ENCODE peak calls at places on chromosomes 6 and 20, in ten cellular contexts. One of them, this sample, is unnamed.
A peak's percentile ranks its signal among the peaks of the same experiment; 100 is the strongest.

GRCh38 chr6:93017213-93017612 is 402.1 kb downstream of the EPHA7 start:
- DNase-seq in LHCN-M2: peak; percentile 40
- DNase-seq in HuH-7.5: no peak
- DNase-seq in GM04503: no peak
- DNase-seq in psoas muscle: no peak
- DNase-seq in mammary epithelial cell: no peak
- DNase-seq in naive thymus-derived CD4-positive, alpha-beta T cell: no peak
- DNase-seq in CD4-positive, alpha-beta T cell: no peak
- DNase-seq in ELR: no peak
- DNase-seq in adipocyte: no peak
- DNase-seq in this sample: no peak

GRCh38 chr20:7704021-7704420 is 236.2 kb downstream of the HAO1 start:
- DNase-seq in adipocyte: no peak
- DNase-seq in ELR: no peak
- DNase-seq in HuH-7.5: no peak
- DNase-seq in LHCN-M2: no peak
- DNase-seq in psoas muscle: no peak
- DNase-seq in CD4-positive, alpha-beta T cell: no peak
- DNase-seq in GM04503: no peak
- DNase-seq in naive thymus-derived CD4-positive, alpha-beta T cell: no peak
- DNase-seq in mammary epithelial cell: no peak
- DNase-seq in this sample: no peak

GRCh38 chr6:82030761-82031160 is 216.8 kb downstream of the IBTK start:
- DNase-seq in psoas muscle: no peak
- DNase-seq in GM04503: no peak
- DNase-seq in mammary epithelial cell: peak; percentile 22
- DNase-seq in LHCN-M2: no peak
- DNase-seq in HuH-7.5: no peak
- DNase-seq in ELR: no peak
- DNase-seq in adipocyte: peak; percentile 27
- DNase-seq in CD4-positive, alpha-beta T cell: no peak
- DNase-seq in naive thymus-derived CD4-positive, alpha-beta T cell: no peak
- DNase-seq in this sample: no peak

GRCh38 chr20:6069669-6070068 is 15.8 kb upstream of the LRRN4 start:
- DNase-seq in CD4-positive, alpha-beta T cell: no peak
- DNase-seq in naive thymus-derived CD4-positive, alpha-beta T cell: no peak
- DNase-seq in psoas muscle: no peak
- DNase-seq in GM04503: no peak
- DNase-seq in mammary epithelial cell: no peak
- DNase-seq in adipocyte: no peak
- DNase-seq in LHCN-M2: no peak
- DNase-seq in ELR: no peak
- DNase-seq in HuH-7.5: no peak
- DNase-seq in this sample: no peak

GRCh38 chr6:32050562-32050961 is 12.3 kb downstream of the CYP21A2 start:
- DNase-seq in adipocyte: no peak
- DNase-seq in GM04503: no peak
- DNase-seq in LHCN-M2: no peak
- DNase-seq in mammary epithelial cell: no peak
- DNase-seq in naive thymus-derived CD4-positive, alpha-beta T cell: no peak
- DNase-seq in HuH-7.5: no peak
- DNase-seq in psoas muscle: no peak
- DNase-seq in ELR: no peak
- DNase-seq in CD4-positive, alpha-beta T cell: no peak
- DNase-seq in this sample: no peak

GRCh38 chr6:116561377-116562018 is 7.9 kb downstream of the CALHM4 start:
- DNase-seq in HuH-7.5: peak; percentile 52
- DNase-seq in psoas muscle: peak; percentile 67
- DNase-seq in LHCN-M2: peak; percentile 71
- DNase-seq in GM04503: no peak
- DNase-seq in ELR: peak; percentile 79
- DNase-seq in naive thymus-derived CD4-positive, alpha-beta T cell: peak; percentile 59
- DNase-seq in mammary epithelial cell: peak; percentile 58
- DNase-seq in CD4-positive, alpha-beta T cell: peak; percentile 68
- DNase-seq in adipocyte: peak; percentile 90
- DNase-seq in this sample: peak; percentile 33

GRCh38 chr6:53263915-53264314 is 84.8 kb downstream of the ELOVL5 start:
- DNase-seq in LHCN-M2: peak; percentile 31
- DNase-seq in GM04503: peak; percentile 55
- DNase-seq in naive thymus-derived CD4-positive, alpha-beta T cell: no peak
- DNase-seq in CD4-positive, alpha-beta T cell: no peak
- DNase-seq in mammary epithelial cell: no peak
- DNase-seq in psoas muscle: no peak
- DNase-seq in ELR: peak; percentile 10
- DNase-seq in HuH-7.5: no peak
- DNase-seq in adipocyte: peak; percentile 56
- DNase-seq in this sample: no peak

GRCh38 chr6:126300735-126301134 is 39.2 kb upstream of the CENPW start:
- DNase-seq in CD4-positive, alpha-beta T cell: no peak
- DNase-seq in HuH-7.5: no peak
- DNase-seq in psoas muscle: no peak
- DNase-seq in LHCN-M2: no peak
- DNase-seq in GM04503: no peak
- DNase-seq in naive thymus-derived CD4-positive, alpha-beta T cell: no peak
- DNase-seq in mammary epithelial cell: no peak
- DNase-seq in ELR: no peak
- DNase-seq in adipocyte: peak; percentile 2
- DNase-seq in this sample: no peak

GRCh38 chr6:32313964-32314363 is 57.7 kb downstream of the TSBP1 start:
- DNase-seq in CD4-positive, alpha-beta T cell: no peak
- DNase-seq in adipocyte: no peak
- DNase-seq in ELR: no peak
- DNase-seq in naive thymus-derived CD4-positive, alpha-beta T cell: no peak
- DNase-seq in GM04503: no peak
- DNase-seq in psoas muscle: no peak
- DNase-seq in LHCN-M2: no peak
- DNase-seq in mammary epithelial cell: no peak
- DNase-seq in HuH-7.5: no peak
- DNase-seq in this sample: no peak